ENCODE peak calls at places on chromosomes 2 and 18, in five cellular contexts. G is transverse colon, X is lower leg skin, K is adrenal gland, Y is BJ. O is an unnamed sample.

GRCh38 chr2:10378189-10378588 is 69.9 kb downstream of the ODC1 start:
- DNase-seq in Y (no peak), G (peak; percentile 51), K (no peak), X (no peak), O (no peak)

GRCh38 chr2:125070726-125071505 is 1045.8 kb downstream of the CNTNAP5 start:
- DNase-seq in K (no peak), Y (no peak), X (no peak), G (no peak), O (no peak)

GRCh38 chr2:207768891-207769596 is 662 bp downstream of the FZD5 start:
- DNase-seq in X (no peak), G (peak; percentile 23), Y (no peak), K (peak; percentile 65), O (no peak)

GRCh38 chr2:96773922-96774321 is 13.2 kb downstream of the CNNM4 start:
- DNase-seq in X (no peak), G (no peak), Y (no peak), K (no peak), O (no peak)

GRCh38 chr2:142874293-142874814 is 3.1 kb upstream of the KYNU start:
- DNase-seq in G (peak; percentile 38), K (no peak), X (peak; percentile 86), Y (peak; percentile 84), O (no peak)

GRCh38 chr2:238352361-238352760 is 32.0 kb downstream of the TRAF3IP1 start:
- DNase-seq in X (no peak), Y (no peak), G (no peak), K (no peak), O (no peak)

GRCh38 chr2:43279317-43279840 is 53.0 kb upstream of the ZFP36L2 start:
- DNase-seq in K (no peak), X (no peak), G (no peak), Y (no peak), O (no peak)

GRCh38 chr2:106885981-106886915 is at the start of gene ST6GAL2:
- DNase-seq in Y (no peak), X (no peak), G (no peak), K (no peak), O (peak; percentile 75)

GRCh38 chr2:39455826-39456225 is 18.7 kb upstream of the MAP4K3 start:
- DNase-seq in Y (no peak), X (no peak), G (no peak), K (no peak), O (no peak)

GRCh38 chr2:174330945-174331619 is 3.7 kb upstream of the SP9 start:
- DNase-seq in G (no peak), K (no peak), Y (no peak), X (no peak), O (no peak)

GRCh38 chr2:38978504-38978903 is 88.8 kb downstream of the ARHGEF33 start:
- DNase-seq in Y (no peak), G (no peak), K (no peak), X (no peak), O (no peak)

GRCh38 chr2:237471457-237472186 is 15.4 kb upstream of the MLPH start:
- DNase-seq in X (no peak), K (no peak), Y (no peak), G (peak; percentile 58), O (no peak)

GRCh38 chr2:27954771-27955384 is 64.3 kb downstream of the BABAM2 start:
- DNase-seq in G (peak; percentile 27), X (peak; percentile 93), K (peak; percentile 88), Y (peak; percentile 84), O (no peak)

GRCh38 chr2:85353876-85354285 is 447 bp downstream of the RETSAT start:
- DNase-seq in X (peak; percentile 91), Y (no peak), K (peak; percentile 81), G (peak; percentile 84), O (no peak)

GRCh38 chr2:188524519-188525113 is 232.9 kb downstream of the GULP1 start:
- DNase-seq in Y (no peak), K (no peak), X (no peak), G (peak; percentile 10), O (no peak)

GRCh38 chr2:102619414-102620319 is at the start of gene SLC9A2:
- DNase-seq in X (no peak), K (no peak), G (peak; percentile 59), Y (no peak), O (peak; percentile 68)

GRCh38 chr18:72727776-72728175 is 140.0 kb downstream of the NETO1 start:
- DNase-seq in X (no peak), K (no peak), Y (no peak), G (no peak), O (no peak)

GRCh38 chr2:119721462-119721861 is 38.3 kb upstream of the PTPN4 start:
- DNase-seq in X (no peak), G (no peak), K (no peak), Y (no peak), O (no peak)

GRCh38 chr2:181952413-181953226 is 33.0 kb upstream of the PPP1R1C start:
- DNase-seq in K (no peak), G (no peak), X (no peak), Y (no peak), O (no peak)

GRCh38 chr2:232013701-232014353 is 52.3 kb downstream of the DIS3L2 start:
- DNase-seq in K (no peak), Y (peak; percentile 85), X (no peak), G (no peak), O (no peak)

GRCh38 chr2:29241955-29242565 is 126.8 kb downstream of the CLIP4 start:
- DNase-seq in G (no peak), K (no peak), Y (no peak), X (no peak), O (no peak)

GRCh38 chr2:233084488-233084887 is 24.3 kb downstream of the INPP5D start:
- DNase-seq in G (peak; percentile 67), K (peak; percentile 89), Y (no peak), X (peak; percentile 90), O (no peak)

GRCh38 chr2:222611684-222612083 is 44.2 kb downstream of the FARSB start:
- DNase-seq in X (no peak), K (no peak), Y (no peak), G (no peak), O (no peak)

GRCh38 chr2:131152065-131152464 is 46.9 kb downstream of the PLEKHB2 start:
- DNase-seq in Y (no peak), K (no peak), X (no peak), G (no peak), O (no peak)

GRCh38 chr18:63741769-63742168 is 33.4 kb upstream of the SERPINB7 start:
- DNase-seq in K (no peak), G (no peak), X (no peak), Y (no peak), O (no peak)

GRCh38 chr2:145597809-145598208 is 1077.9 kb upstream of the ZEB2 start:
- DNase-seq in X (no peak), K (no peak), G (no peak), Y (no peak), O (no peak)

GRCh38 chr2:160680294-160680693 is 186.7 kb upstream of the RBMS1 start:
- DNase-seq in G (no peak), Y (no peak), X (no peak), K (no peak), O (no peak)

GRCh38 chr2:9644603-9645002 is 13.8 kb upstream of the YWHAQ start:
- DNase-seq in Y (no peak), X (peak; percentile 40), G (no peak), K (peak; percentile 34), O (no peak)

GRCh38 chr2:231321556-231322334 is 73.8 kb upstream of the B3GNT7 start:
- DNase-seq in X (peak; percentile 86), G (peak; percentile 35), Y (no peak), K (peak; percentile 72), O (peak; percentile 49)

GRCh38 chr2:59025157-59025757 is 784.1 kb upstream of the FANCL start:
- DNase-seq in G (peak; percentile 16), Y (no peak), K (peak; percentile 63), X (no peak), O (no peak)

GRCh38 chr2:158921599-158922408 is 46.6 kb upstream of the TANC1 start:
- DNase-seq in K (no peak), Y (no peak), G (no peak), X (no peak), O (no peak)

GRCh38 chr18:21110667-21111350 is 804 bp downstream of the ROCK1 start:
- DNase-seq in X (peak; percentile 91), K (peak; percentile 67), G (peak; percentile 67), Y (no peak), O (peak; percentile 72)

GRCh38 chr2:204051476-204051875 is 114.9 kb downstream of the ICOS start:
- DNase-seq in X (no peak), K (no peak), Y (no peak), G (no peak), O (no peak)
- TF ChIP-seq CTCF in X (no peak), K (no peak), Y (no peak), G (no peak), O (peak; percentile 58)

DNA sequence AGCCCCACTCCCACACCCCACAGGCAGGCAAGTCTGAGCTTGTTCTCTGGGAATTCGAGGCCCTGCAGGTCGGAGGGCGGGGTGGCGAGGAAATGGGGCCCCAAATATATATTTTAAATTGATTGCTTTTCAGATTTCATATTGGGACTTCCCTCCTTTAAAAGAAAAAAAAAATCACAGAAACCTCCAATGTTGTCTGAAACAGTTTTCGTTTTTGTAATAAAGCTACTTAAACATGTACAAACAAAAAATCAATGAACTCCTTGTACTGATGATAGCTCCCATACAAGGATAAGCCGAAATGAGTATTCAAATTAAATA is 21.5 kb downstream of the THNSL2 start:
- DNase-seq in K (no peak), G (no peak), Y (no peak), X (no peak), O (no peak)
- TF ChIP-seq CTCF in K (peak; percentile 3), G (peak; percentile 5), Y (no peak), X (no peak), O (peak; percentile 15)

GRCh38 chr2:109031481-109032228 is 42.6 kb upstream of the EDAR start:
- DNase-seq in X (peak; percentile 85), K (peak; percentile 59), Y (no peak), G (peak; percentile 49), O (no peak)
- TF ChIP-seq CTCF in X (no peak), K (no peak), Y (no peak), G (no peak), O (peak; percentile 20)

GRCh38 chr18:13401404-13401803 is 182.8 kb downstream of the LDLRAD4 start:
- DNase-seq in G (no peak), Y (no peak), X (peak; percentile 50), K (peak; percentile 35), O (peak; percentile 34)

GRCh38 chr18:13397504-13398163 is 179.1 kb downstream of the LDLRAD4 start:
- DNase-seq in G (no peak), Y (no peak), X (peak; percentile 65), K (no peak), O (no peak)

GRCh38 chr18:13400636-13401315 is 182.2 kb downstream of the LDLRAD4 start:
- DNase-seq in Y (no peak), G (no peak), X (peak; percentile 67), K (peak; percentile 29), O (peak; percentile 18)

GRCh38 chr18:13399511-13399910 is 181.0 kb downstream of the LDLRAD4 start:
- DNase-seq in Y (no peak), K (peak; percentile 23), G (no peak), X (peak; percentile 26), O (no peak)

DNA sequence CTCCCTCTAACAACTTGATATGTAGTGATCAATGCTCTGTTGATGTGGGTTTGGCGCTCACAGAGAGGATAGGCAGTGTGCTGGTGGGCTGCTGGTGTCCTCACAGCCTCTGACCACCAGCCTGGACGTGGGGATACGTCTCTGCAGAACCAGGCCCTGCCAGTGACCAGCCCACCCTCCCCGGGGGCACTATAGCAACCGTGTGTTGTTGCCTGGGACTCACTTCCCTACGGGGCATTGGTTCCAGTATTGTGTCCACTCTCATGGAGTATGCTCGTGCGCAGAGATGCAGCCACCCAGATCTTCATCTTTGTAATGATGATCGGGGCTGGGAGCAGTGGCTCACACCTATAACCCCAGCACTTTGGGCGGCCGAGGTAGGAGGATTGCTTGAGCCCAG is 180.1 kb downstream of the LDLRAD4 start:
- DNase-seq in Y (no peak), K (no peak), X (peak; percentile 65), G (no peak), O (peak; percentile 47)
- TF ChIP-seq CTCF in Y (no peak), K (no peak), X (no peak), G (no peak), O (no peak)

GRCh38 chr18:34866739-34867138 is 156.6 kb downstream of the DTNA start:
- DNase-seq in G (no peak), X (no peak), Y (no peak), K (no peak), O (no peak)
- TF ChIP-seq CTCF in G (peak; percentile 19), X (no peak), Y (peak; percentile 64), K (peak; percentile 24), O (peak; percentile 78)

O was measured in type B pancreatic cell.